ENCODE peak calls at places on chromosomes 4 and X, in seven cellular contexts. One of them, this sample, is unnamed.

GRCh38 chr4:188869581-188869980 is 730.3 kb downstream of the TRIML1 start:
- DNase-seq in astrocyte of the spinal cord: peak
- DNase-seq in fibroblast of pulmonary artery: peak
- DNase-seq in K562: no peak
- DNase-seq in endodermal cell: no peak
- DNase-seq in hepatocyte: no peak
- DNase-seq in kidney epithelial cell: no peak
- DNase-seq in this sample: peak

GRCh38 chr4:166257891-166258290 is 384.9 kb downstream of the TLL1 start:
- DNase-seq in endodermal cell: no peak
- DNase-seq in K562: no peak
- DNase-seq in astrocyte of the spinal cord: no peak
- DNase-seq in kidney epithelial cell: no peak
- DNase-seq in hepatocyte: no peak
- DNase-seq in fibroblast of pulmonary artery: no peak
- DNase-seq in this sample: no peak

GRCh38 chr4:170423137-170423536 is 333.4 kb upstream of the AADAT start:
- DNase-seq in hepatocyte: no peak
- DNase-seq in kidney epithelial cell: no peak
- DNase-seq in endodermal cell: no peak
- DNase-seq in astrocyte of the spinal cord: peak
- DNase-seq in fibroblast of pulmonary artery: peak
- DNase-seq in K562: no peak
- DNase-seq in this sample: peak

GRCh38 chr4:80492761-80493160 is 157.2 kb downstream of the CFAP299 start:
- DNase-seq in kidney epithelial cell: no peak
- DNase-seq in K562: no peak
- DNase-seq in hepatocyte: peak
- DNase-seq in endodermal cell: no peak
- DNase-seq in astrocyte of the spinal cord: no peak
- DNase-seq in fibroblast of pulmonary artery: no peak
- DNase-seq in this sample: no peak

GRCh38 chr4:38365748-38366310 is 298.2 kb upstream of the KLF3 start:
- DNase-seq in K562: no peak
- DNase-seq in fibroblast of pulmonary artery: no peak
- DNase-seq in astrocyte of the spinal cord: no peak
- DNase-seq in kidney epithelial cell: no peak
- DNase-seq in endodermal cell: no peak
- DNase-seq in hepatocyte: no peak
- DNase-seq in this sample: no peak

GRCh38 chr4:41602886-41603503 is 65.0 kb downstream of the LIMCH1 start:
- DNase-seq in hepatocyte: no peak
- DNase-seq in astrocyte of the spinal cord: no peak
- DNase-seq in kidney epithelial cell: no peak
- DNase-seq in fibroblast of pulmonary artery: no peak
- DNase-seq in endodermal cell: no peak
- DNase-seq in K562: no peak
- DNase-seq in this sample: no peak

GRCh38 chr4:25014965-25015506 is 15.7 kb downstream of the LGI2 start:
- DNase-seq in K562: no peak
- DNase-seq in fibroblast of pulmonary artery: no peak
- DNase-seq in endodermal cell: no peak
- DNase-seq in hepatocyte: no peak
- DNase-seq in astrocyte of the spinal cord: no peak
- DNase-seq in kidney epithelial cell: no peak
- DNase-seq in this sample: no peak

GRCh38 chr4:109472343-109472761 is 38.7 kb downstream of the SEC24B start:
- DNase-seq in endodermal cell: no peak
- DNase-seq in hepatocyte: no peak
- DNase-seq in K562: peak
- DNase-seq in fibroblast of pulmonary artery: peak
- DNase-seq in astrocyte of the spinal cord: peak
- DNase-seq in kidney epithelial cell: peak
- DNase-seq in this sample: no peak

GRCh38 chrX:2696698-2697215 is 5.7 kb downstream of the CD99 start:
- DNase-seq in astrocyte of the spinal cord: peak
- DNase-seq in hepatocyte: no peak
- DNase-seq in kidney epithelial cell: no peak
- DNase-seq in K562: no peak
- DNase-seq in fibroblast of pulmonary artery: peak
- DNase-seq in endodermal cell: no peak
- DNase-seq in this sample: peak

GRCh38 chr4:141654098-141654497 is 17.7 kb downstream of the IL15 start:
- DNase-seq in fibroblast of pulmonary artery: peak
- DNase-seq in endodermal cell: peak
- DNase-seq in astrocyte of the spinal cord: peak
- DNase-seq in kidney epithelial cell: no peak
- DNase-seq in K562: no peak
- DNase-seq in hepatocyte: peak
- DNase-seq in this sample: no peak

GRCh38 chr4:158578476-158578875 is 56.8 kb downstream of the RXFP1 start:
- DNase-seq in kidney epithelial cell: no peak
- DNase-seq in K562: peak
- DNase-seq in hepatocyte: peak
- DNase-seq in astrocyte of the spinal cord: peak
- DNase-seq in fibroblast of pulmonary artery: peak
- DNase-seq in endodermal cell: no peak
- DNase-seq in this sample: no peak

GRCh38 chr4:85408326-85408725 is 66.6 kb upstream of the ARHGAP24 start:
- DNase-seq in hepatocyte: no peak
- DNase-seq in K562: no peak
- DNase-seq in endodermal cell: no peak
- DNase-seq in fibroblast of pulmonary artery: no peak
- DNase-seq in kidney epithelial cell: no peak
- DNase-seq in astrocyte of the spinal cord: no peak
- DNase-seq in this sample: no peak

GRCh38 chrX:74383611-74384010 is 37.7 kb upstream of the SLC16A2 start:
- DNase-seq in K562: no peak
- DNase-seq in hepatocyte: peak
- DNase-seq in kidney epithelial cell: peak
- DNase-seq in endodermal cell: peak
- DNase-seq in fibroblast of pulmonary artery: peak
- DNase-seq in astrocyte of the spinal cord: peak
- DNase-seq in this sample: no peak

GRCh38 chr4:45078201-45078600 is 351.8 kb upstream of the GNPDA2 start:
- DNase-seq in astrocyte of the spinal cord: no peak
- DNase-seq in fibroblast of pulmonary artery: peak
- DNase-seq in endodermal cell: no peak
- DNase-seq in kidney epithelial cell: no peak
- DNase-seq in K562: no peak
- DNase-seq in hepatocyte: no peak
- DNase-seq in this sample: no peak

GRCh38 chr4:168751263-168752225 is 254.7 kb downstream of the PALLD start:
- DNase-seq in hepatocyte: peak
- DNase-seq in endodermal cell: no peak
- DNase-seq in fibroblast of pulmonary artery: peak
- DNase-seq in astrocyte of the spinal cord: peak
- DNase-seq in kidney epithelial cell: no peak
- DNase-seq in K562: no peak
- DNase-seq in this sample: peak

GRCh38 chrX:103170216-103170615 is 44.7 kb upstream of the BEX4 start:
- DNase-seq in hepatocyte: no peak
- DNase-seq in astrocyte of the spinal cord: peak
- DNase-seq in endodermal cell: no peak
- DNase-seq in kidney epithelial cell: no peak
- DNase-seq in K562: no peak
- DNase-seq in fibroblast of pulmonary artery: peak
- DNase-seq in this sample: no peak

GRCh38 chr4:186669159-186669720 is 54.4 kb downstream of the FAT1 start:
- DNase-seq in kidney epithelial cell: no peak
- DNase-seq in fibroblast of pulmonary artery: peak
- DNase-seq in K562: no peak
- DNase-seq in hepatocyte: peak
- DNase-seq in astrocyte of the spinal cord: peak
- DNase-seq in endodermal cell: peak
- DNase-seq in this sample: no peak

GRCh38 chr4:109179089-109179488 is 123.4 kb downstream of the COL25A1 start:
- DNase-seq in kidney epithelial cell: no peak
- DNase-seq in astrocyte of the spinal cord: no peak
- DNase-seq in fibroblast of pulmonary artery: no peak
- DNase-seq in endodermal cell: no peak
- DNase-seq in hepatocyte: no peak
- DNase-seq in K562: no peak
- DNase-seq in this sample: no peak

GRCh38 chr4:55609393-55609821 is 17.4 kb upstream of the PDCL2 start:
- DNase-seq in hepatocyte: no peak
- DNase-seq in K562: no peak
- DNase-seq in astrocyte of the spinal cord: no peak
- DNase-seq in endodermal cell: no peak
- DNase-seq in kidney epithelial cell: no peak
- DNase-seq in fibroblast of pulmonary artery: peak
- DNase-seq in this sample: peak

GRCh38 chr4:168610911-168611530 is 114.2 kb downstream of the PALLD start:
- DNase-seq in endodermal cell: no peak
- DNase-seq in astrocyte of the spinal cord: no peak
- DNase-seq in fibroblast of pulmonary artery: no peak
- DNase-seq in K562: no peak
- DNase-seq in hepatocyte: no peak
- DNase-seq in kidney epithelial cell: no peak
- DNase-seq in this sample: no peak

GRCh38 chrX:106716004-106716403 is 10.5 kb upstream of the RNF128 start:
- DNase-seq in kidney epithelial cell: no peak
- DNase-seq in astrocyte of the spinal cord: no peak
- DNase-seq in hepatocyte: no peak
- DNase-seq in K562: no peak
- DNase-seq in endodermal cell: no peak
- DNase-seq in fibroblast of pulmonary artery: no peak
- DNase-seq in this sample: no peak

GRCh38 chr4:127601029-127601428 is 31.7 kb upstream of the INTU start:
- DNase-seq in K562: no peak
- DNase-seq in endodermal cell: no peak
- DNase-seq in hepatocyte: no peak
- DNase-seq in kidney epithelial cell: no peak
- DNase-seq in fibroblast of pulmonary artery: peak
- DNase-seq in astrocyte of the spinal cord: peak
- DNase-seq in this sample: no peak

GRCh38 chr4:88144048-88144447 is 14.4 kb downstream of the ABCG2 start:
- DNase-seq in endodermal cell: no peak
- DNase-seq in K562: no peak
- DNase-seq in hepatocyte: no peak
- DNase-seq in fibroblast of pulmonary artery: no peak
- DNase-seq in kidney epithelial cell: no peak
- DNase-seq in astrocyte of the spinal cord: no peak
- DNase-seq in this sample: no peak

GRCh38 chr4:88148560-88148959 is 9.9 kb downstream of the ABCG2 start:
- DNase-seq in hepatocyte: no peak
- DNase-seq in K562: no peak
- DNase-seq in astrocyte of the spinal cord: no peak
- DNase-seq in endodermal cell: no peak
- DNase-seq in kidney epithelial cell: no peak
- DNase-seq in fibroblast of pulmonary artery: no peak
- DNase-seq in this sample: no peak

GRCh38 chr4:88146891-88147290 is 11.5 kb downstream of the ABCG2 start:
- DNase-seq in K562: no peak
- DNase-seq in hepatocyte: no peak
- DNase-seq in fibroblast of pulmonary artery: no peak
- DNase-seq in astrocyte of the spinal cord: no peak
- DNase-seq in kidney epithelial cell: no peak
- DNase-seq in endodermal cell: no peak
- DNase-seq in this sample: no peak

GRCh38 chr4:88144866-88145300 is 13.6 kb downstream of the ABCG2 start:
- DNase-seq in endodermal cell: no peak
- DNase-seq in kidney epithelial cell: no peak
- DNase-seq in hepatocyte: peak
- DNase-seq in K562: no peak
- DNase-seq in fibroblast of pulmonary artery: no peak
- DNase-seq in astrocyte of the spinal cord: no peak
- DNase-seq in this sample: no peak

GRCh38 chr4:88147799-88148217 is 10.6 kb downstream of the ABCG2 start:
- DNase-seq in astrocyte of the spinal cord: no peak
- DNase-seq in K562: no peak
- DNase-seq in hepatocyte: peak
- DNase-seq in fibroblast of pulmonary artery: no peak
- DNase-seq in kidney epithelial cell: no peak
- DNase-seq in endodermal cell: peak
- DNase-seq in this sample: no peak
- H3K4me3 ChIP-seq in astrocyte of the spinal cord: no peak
- H3K4me3 ChIP-seq in K562: no peak
- H3K4me3 ChIP-seq in hepatocyte: no peak
- H3K4me3 ChIP-seq in fibroblast of pulmonary artery: no peak
- H3K4me3 ChIP-seq in kidney epithelial cell: no peak
- H3K4me3 ChIP-seq in endodermal cell: peak
- H3K4me3 ChIP-seq in this sample: no peak

GRCh38 chrX:47080215-47080914 is 2.1 kb downstream of the RGN start:
- DNase-seq in endodermal cell: no peak
- DNase-seq in hepatocyte: no peak
- DNase-seq in fibroblast of pulmonary artery: no peak
- DNase-seq in astrocyte of the spinal cord: no peak
- DNase-seq in kidney epithelial cell: no peak
- DNase-seq in K562: no peak
- DNase-seq in this sample: no peak

GRCh38 chrX:47080915-47081236 is 2.6 kb downstream of the RGN start:
- DNase-seq in endodermal cell: no peak
- DNase-seq in hepatocyte: no peak
- DNase-seq in astrocyte of the spinal cord: no peak
- DNase-seq in kidney epithelial cell: no peak
- DNase-seq in K562: no peak
- DNase-seq in fibroblast of pulmonary artery: no peak
- DNase-seq in this sample: no peak

GRCh38 chrX:47078129-47079043 is at the start of gene RGN:
- DNase-seq in hepatocyte: peak
- DNase-seq in fibroblast of pulmonary artery: no peak
- DNase-seq in K562: no peak
- DNase-seq in astrocyte of the spinal cord: no peak
- DNase-seq in kidney epithelial cell: no peak
- DNase-seq in endodermal cell: peak
- DNase-seq in this sample: no peak
- H3K4me3 ChIP-seq in hepatocyte: no peak
- H3K4me3 ChIP-seq in fibroblast of pulmonary artery: peak
- H3K4me3 ChIP-seq in K562: no peak
- H3K4me3 ChIP-seq in astrocyte of the spinal cord: peak
- H3K4me3 ChIP-seq in kidney epithelial cell: peak
- H3K4me3 ChIP-seq in endodermal cell: no peak
- H3K4me3 ChIP-seq in this sample: peak

GRCh38 chrX:98294310-98294709 is 1410.6 kb downstream of the RPA4 start:
- DNase-seq in astrocyte of the spinal cord: no peak
- DNase-seq in kidney epithelial cell: no peak
- DNase-seq in endodermal cell: no peak
- DNase-seq in K562: no peak
- DNase-seq in fibroblast of pulmonary artery: no peak
- DNase-seq in hepatocyte: no peak
- DNase-seq in this sample: no peak

DNA sequence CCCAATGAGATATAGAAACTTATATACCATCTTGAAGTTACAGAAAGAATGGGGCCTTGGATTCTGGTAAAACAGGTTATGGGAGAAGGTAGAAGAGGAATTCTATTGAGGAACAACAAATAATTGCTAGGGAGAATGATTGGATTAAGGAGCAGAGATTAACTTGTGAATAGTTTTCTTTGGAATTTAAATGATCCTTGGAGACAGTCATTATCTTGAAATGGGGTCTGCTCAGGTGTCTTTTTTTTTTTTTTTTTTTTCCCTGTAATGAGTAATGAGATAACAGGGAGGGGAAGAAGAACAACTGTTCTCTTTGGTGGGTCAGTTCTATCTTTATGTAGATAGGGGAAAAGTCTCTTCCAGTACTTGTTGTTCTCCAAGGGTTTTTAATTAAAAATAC is 1406.0 kb downstream of the RPA4 start:
- DNase-seq in K562: no peak
- DNase-seq in fibroblast of pulmonary artery: no peak
- DNase-seq in kidney epithelial cell: no peak
- DNase-seq in astrocyte of the spinal cord: no peak
- DNase-seq in endodermal cell: no peak
- DNase-seq in hepatocyte: no peak
- DNase-seq in this sample: no peak
- H3K4me3 ChIP-seq in K562: no peak
- H3K4me3 ChIP-seq in fibroblast of pulmonary artery: no peak
- H3K4me3 ChIP-seq in kidney epithelial cell: no peak
- H3K4me3 ChIP-seq in astrocyte of the spinal cord: no peak
- H3K4me3 ChIP-seq in endodermal cell: no peak
- H3K4me3 ChIP-seq in hepatocyte: no peak
- H3K4me3 ChIP-seq in this sample: no peak

GRCh38 chr4:153472122-153473037 is 6.2 kb downstream of the TMEM131L start:
- DNase-seq in hepatocyte: no peak
- DNase-seq in endodermal cell: no peak
- DNase-seq in fibroblast of pulmonary artery: no peak
- DNase-seq in K562: no peak
- DNase-seq in kidney epithelial cell: no peak
- DNase-seq in astrocyte of the spinal cord: no peak
- DNase-seq in this sample: no peak
- H3K4me3 ChIP-seq in hepatocyte: no peak
- H3K4me3 ChIP-seq in endodermal cell: no peak
- H3K4me3 ChIP-seq in fibroblast of pulmonary artery: no peak
- H3K4me3 ChIP-seq in K562: no peak
- H3K4me3 ChIP-seq in kidney epithelial cell: no peak
- H3K4me3 ChIP-seq in astrocyte of the spinal cord: no peak
- H3K4me3 ChIP-seq in this sample: no peak